ENCODE peak calls at places on chromosome 20, in four cellular contexts. N, B, H and D are unnamed samples.

GRCh38 chr20:14634666-14635065 is 297.3 kb upstream of the FLRT3 start:
- DNase-seq in B (no peak), N (no peak), H (no peak), D (no peak)

GRCh38 chr20:2756056-2756611 is 44.3 kb downstream of the CPXM1 start:
- DNase-seq in N (peak; percentile 71), B (no peak), H (no peak), D (no peak)

GRCh38 chr20:18093388-18093787 is 35.7 kb upstream of the OVOL2 start:
- DNase-seq in N (no peak), B (no peak), H (no peak), D (no peak)

GRCh38 chr20:38148328-38149102 is 16.6 kb downstream of the TGM2 start:
- DNase-seq in H (no peak), B (no peak), N (no peak), D (no peak)

GRCh38 chr20:9407805-9408421 is 106.5 kb upstream of the LAMP5 start:
- DNase-seq in B (peak; percentile 22), H (peak; percentile 7), N (peak; percentile 69), D (peak; percentile 22)

GRCh38 chr20:10524643-10525042 is 89.5 kb downstream of the SLX4IP start:
- DNase-seq in H (no peak), B (peak; percentile 13), N (no peak), D (no peak)

GRCh38 chr20:50041238-50041915 is 58.6 kb downstream of the SNAI1 start:
- DNase-seq in B (no peak), N (no peak), H (no peak), D (no peak)

GRCh38 chr20:45254867-45255266 is 503 bp upstream of the SLPI start:
- DNase-seq in N (no peak), H (no peak), B (no peak), D (no peak)

GRCh38 chr20:58883243-58883691 is 30.8 kb downstream of the GNAS start:
- DNase-seq in N (no peak), H (no peak), B (no peak), D (no peak)

GRCh38 chr20:60340232-60340631 is 382.0 kb downstream of the CDH26 start:
- DNase-seq in N (no peak), B (no peak), H (no peak), D (no peak)

GRCh38 chr20:19001177-19001576 is 187.6 kb downstream of the SCP2D1 start:
- DNase-seq in B (no peak), N (no peak), H (no peak), D (no peak)

GRCh38 chr20:38130687-38131587 is 34.1 kb downstream of the TGM2 start:
- DNase-seq in H (no peak), N (no peak), B (no peak), D (no peak)

GRCh38 chr20:46699651-46700359 is 9.6 kb upstream of the SLC2A10 start:
- DNase-seq in H (no peak), B (no peak), N (no peak), D (no peak)

GRCh38 chr20:2053615-2054014 is 48.0 kb upstream of the STK35 start:
- DNase-seq in N (no peak), H (no peak), B (no peak), D (no peak)

GRCh38 chr20:42714298-42715141 is 475.2 kb downstream of the PTPRT start:
- DNase-seq in B (no peak), H (no peak), N (no peak), D (no peak)

GRCh38 chr20:3313681-3314080 is 74.7 kb upstream of the SLC4A11 start:
- DNase-seq in B (no peak), H (no peak), N (no peak), D (no peak)

GRCh38 chr20:25508083-25508770 is 77.1 kb downstream of the NINL start:
- DNase-seq in H (no peak), N (no peak), B (peak; percentile 85), D (no peak)

GRCh38 chr20:12321746-12322145 is 404.1 kb downstream of the BTBD3 start:
- DNase-seq in H (no peak), N (no peak), B (no peak), D (no peak)

GRCh38 chr20:14879020-14879697 is 541.7 kb upstream of the FLRT3 start:
- DNase-seq in H (no peak), N (no peak), B (no peak), D (no peak)

GRCh38 chr20:25054133-25054820 is 3.7 kb downstream of the ACSS1 start:
- DNase-seq in B (no peak), N (no peak), H (no peak), D (no peak)

GRCh38 chr20:10660661-10661060 is 13.1 kb downstream of the JAG1 start:
- DNase-seq in N (no peak), H (no peak), B (no peak), D (no peak)

GRCh38 chr20:38108438-38109024 is 56.5 kb downstream of the TGM2 start:
- DNase-seq in N (no peak), B (no peak), H (no peak), D (no peak)

GRCh38 chr20:16846011-16846410 is 97.9 kb downstream of the OTOR start:
- DNase-seq in B (no peak), H (no peak), N (no peak), D (no peak)

GRCh38 chr20:36499723-36500501 is 41.4 kb upstream of the MYL9 start:
- DNase-seq in H (no peak), N (no peak), B (no peak), D (no peak)

GRCh38 chr20:46931699-46932098 is 37.1 kb downstream of the EYA2 start:
- DNase-seq in B (no peak), H (no peak), N (no peak), D (no peak)

GRCh38 chr20:51510169-51510568 is 32.4 kb downstream of the NFATC2 start:
- DNase-seq in B (no peak), H (no peak), N (no peak), D (no peak)

GRCh38 chr20:58626076-58626475 is 25.0 kb upstream of the STX16 start:
- DNase-seq in H (no peak), B (no peak), N (no peak), D (no peak)

GRCh38 chr20:34112600-34113061 is 588 bp upstream of the EIF2S2 start:
- DNase-seq in H (no peak), N (peak; percentile 32), B (peak; percentile 23), D (no peak)

GRCh38 chr20:56826306-56826970 is 197.3 kb downstream of the TFAP2C start:
- DNase-seq in H (no peak), B (no peak), N (no peak), D (no peak)

GRCh38 chr20:4871486-4871885 is 129.8 kb downstream of the SLC23A2 start:
- DNase-seq in N (no peak), B (no peak), H (no peak), D (no peak)

GRCh38 chr20:61436268-61436667 is 184.2 kb downstream of the CDH4 start:
- DNase-seq in N (no peak), H (no peak), B (peak; percentile 66), D (no peak)

GRCh38 chr20:14761903-14762302 is 424.5 kb upstream of the FLRT3 start:
- DNase-seq in B (no peak), H (no peak), N (no peak), D (no peak)

GRCh38 chr20:48339147-48339985 is 488.4 kb downstream of the PREX1 start:
- DNase-seq in B (peak; percentile 40), H (no peak), N (no peak), D (no peak)

GRCh38 chr20:43853174-43853803 is 61.4 kb upstream of the TOX2 start:
- DNase-seq in B (no peak), N (no peak), H (no peak), D (no peak)

GRCh38 chr20:13363473-13363872 is 142.4 kb downstream of the ISM1 start:
- DNase-seq in B (no peak), N (no peak), H (no peak), D (no peak)

GRCh38 chr20:45823949-45824835 is 2.9 kb downstream of the TNNC2 start:
- DNase-seq in B (no peak), N (peak; percentile 25), H (peak; percentile 30), D (peak; percentile 28)

GRCh38 chr20:56439784-56440291 is 27.8 kb downstream of the CASS4 start:
- DNase-seq in H (no peak), B (peak; percentile 27), N (no peak), D (no peak)

GRCh38 chr20:14193443-14193842 is 144.0 kb downstream of the FLRT3 start:
- DNase-seq in N (no peak), B (no peak), H (no peak), D (no peak)

GRCh38 chr20:478949-479429 is 16.7 kb upstream of the TBC1D20 start:
- DNase-seq in H (no peak), B (peak; percentile 23), N (peak; percentile 7), D (peak; percentile 25)